ENCODE peak calls at places on chromosomes 5 and 9, in four cellular contexts. One of them, this sample, is unnamed. For H3K36me3, the result is how much of the 10 kb centered on the place peaks cover.

GRCh38 chr5:53366245-53366644 is 114.2 kb upstream of the FST start:
- DNase-seq in CD8-positive, alpha-beta T cell: no peak
- DNase-seq in upper lobe of right lung: no peak
- DNase-seq in HCT116: no peak
- DNase-seq in this sample: no peak

GRCh38 chr5:134426362-134426761 is 14.7 kb upstream of the CDKN2AIPNL start:
- DNase-seq in HCT116: no peak
- DNase-seq in CD8-positive, alpha-beta T cell: no peak
- DNase-seq in upper lobe of right lung: peak
- DNase-seq in this sample: no peak

GRCh38 chr5:55402199-55402598 is 94.4 kb downstream of the MTREX start:
- DNase-seq in upper lobe of right lung: no peak
- DNase-seq in HCT116: no peak
- DNase-seq in CD8-positive, alpha-beta T cell: no peak
- DNase-seq in this sample: no peak

GRCh38 chr9:71980266-71981018 is 69.0 kb downstream of the C9orf85 start:
- DNase-seq in HCT116: no peak
- DNase-seq in upper lobe of right lung: no peak
- DNase-seq in CD8-positive, alpha-beta T cell: no peak
- DNase-seq in this sample: no peak

GRCh38 chr9:126625329-126626116 is 11.8 kb downstream of the LMX1B start:
- DNase-seq in CD8-positive, alpha-beta T cell: no peak
- DNase-seq in HCT116: no peak
- DNase-seq in upper lobe of right lung: no peak
- DNase-seq in this sample: no peak

GRCh38 chr9:135971892-135972291 is 10.7 kb upstream of the UBAC1 start:
- DNase-seq in CD8-positive, alpha-beta T cell: peak
- DNase-seq in HCT116: peak
- DNase-seq in upper lobe of right lung: peak
- DNase-seq in this sample: no peak

GRCh38 chr9:69085523-69086283 is 50.2 kb downstream of the FXN start:
- DNase-seq in HCT116: no peak
- DNase-seq in CD8-positive, alpha-beta T cell: no peak
- DNase-seq in upper lobe of right lung: no peak
- DNase-seq in this sample: no peak

GRCh38 chr5:177472460-177473441 is 683 bp downstream of the DBN1 start:
- DNase-seq in CD8-positive, alpha-beta T cell: peak
- DNase-seq in HCT116: no peak
- DNase-seq in upper lobe of right lung: peak
- DNase-seq in this sample: no peak

GRCh38 chr9:78365979-78366697 is 69.2 kb downstream of the PSAT1 start:
- DNase-seq in HCT116: no peak
- DNase-seq in CD8-positive, alpha-beta T cell: no peak
- DNase-seq in upper lobe of right lung: no peak
- DNase-seq in this sample: no peak

GRCh38 chr5:171420429-171421231 is 1.2 kb downstream of the FGF18 start:
- DNase-seq in CD8-positive, alpha-beta T cell: no peak
- DNase-seq in HCT116: no peak
- DNase-seq in upper lobe of right lung: peak
- DNase-seq in this sample: no peak

GRCh38 chr9:5863092-5863746 is 27.5 kb upstream of the MLANA start:
- DNase-seq in CD8-positive, alpha-beta T cell: no peak
- DNase-seq in HCT116: no peak
- DNase-seq in upper lobe of right lung: no peak
- DNase-seq in this sample: no peak

GRCh38 chr9:7545766-7546165 is 253.8 kb downstream of the DMAC1 start:
- DNase-seq in CD8-positive, alpha-beta T cell: no peak
- DNase-seq in upper lobe of right lung: no peak
- DNase-seq in HCT116: no peak
- DNase-seq in this sample: no peak

GRCh38 chr5:15500326-15500958 is 462 bp downstream of the FBXL7 start:
- DNase-seq in HCT116: no peak
- DNase-seq in CD8-positive, alpha-beta T cell: no peak
- DNase-seq in upper lobe of right lung: peak
- DNase-seq in this sample: no peak

GRCh38 chr5:93658044-93658443 is 75.0 kb downstream of the NR2F1 start:
- DNase-seq in CD8-positive, alpha-beta T cell: no peak
- DNase-seq in upper lobe of right lung: no peak
- DNase-seq in HCT116: no peak
- DNase-seq in this sample: no peak

GRCh38 chr9:121269888-121270254 is 1.9 kb downstream of the GSN start:
- DNase-seq in CD8-positive, alpha-beta T cell: no peak
- DNase-seq in upper lobe of right lung: no peak
- DNase-seq in HCT116: no peak
- DNase-seq in this sample: no peak

GRCh38 chr5:36948041-36948440 is 71.5 kb downstream of the NIPBL start:
- DNase-seq in upper lobe of right lung: no peak
- DNase-seq in HCT116: no peak
- DNase-seq in CD8-positive, alpha-beta T cell: no peak
- DNase-seq in this sample: peak

GRCh38 chr9:124046189-124046588 is 34.6 kb downstream of the LHX2 start:
- DNase-seq in upper lobe of right lung: no peak
- DNase-seq in CD8-positive, alpha-beta T cell: no peak
- DNase-seq in HCT116: no peak
- DNase-seq in this sample: no peak

GRCh38 chr9:94725293-94725692 is 1.2 kb upstream of the AOPEP start:
- DNase-seq in HCT116: no peak
- DNase-seq in CD8-positive, alpha-beta T cell: no peak
- DNase-seq in upper lobe of right lung: no peak
- DNase-seq in this sample: no peak

DNA sequence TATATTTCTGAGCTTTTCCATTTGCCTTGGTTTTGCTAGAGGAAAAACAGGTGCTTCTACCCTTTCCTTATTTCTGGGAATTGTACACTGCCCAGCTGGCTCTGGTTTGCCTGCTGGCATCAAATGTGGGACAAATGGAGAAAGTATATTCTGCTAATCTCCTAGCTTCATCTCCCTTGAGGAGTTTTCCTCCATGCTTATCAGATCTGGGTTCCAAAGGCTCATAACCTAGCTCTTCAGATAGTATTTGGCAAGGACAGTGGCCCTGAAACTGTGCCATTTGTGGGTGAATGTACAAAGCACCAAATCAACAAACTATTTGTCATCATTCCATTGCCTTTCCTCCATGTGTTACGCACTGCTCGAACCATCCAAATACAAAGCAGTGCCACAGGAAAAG is 16.2 kb downstream of the PRLR start:
- DNase-seq in CD8-positive, alpha-beta T cell: no peak
- DNase-seq in HCT116: no peak
- DNase-seq in upper lobe of right lung: no peak
- DNase-seq in this sample: no peak
- H3K4me3 ChIP-seq in CD8-positive, alpha-beta T cell: no peak
- H3K4me3 ChIP-seq in HCT116: no peak
- H3K4me3 ChIP-seq in upper lobe of right lung: no peak
- H3K4me3 ChIP-seq in this sample: no peak

GRCh38 chr5:150130493-150130922 is 25.1 kb downstream of the PDGFRB start:
- DNase-seq in HCT116: no peak
- DNase-seq in upper lobe of right lung: no peak
- DNase-seq in CD8-positive, alpha-beta T cell: no peak
- DNase-seq in this sample: no peak
- TF ChIP-seq CTCF in HCT116: no peak
- TF ChIP-seq CTCF in upper lobe of right lung: no peak
- TF ChIP-seq CTCF in CD8-positive, alpha-beta T cell: no peak
- TF ChIP-seq CTCF in this sample: no peak

DNA sequence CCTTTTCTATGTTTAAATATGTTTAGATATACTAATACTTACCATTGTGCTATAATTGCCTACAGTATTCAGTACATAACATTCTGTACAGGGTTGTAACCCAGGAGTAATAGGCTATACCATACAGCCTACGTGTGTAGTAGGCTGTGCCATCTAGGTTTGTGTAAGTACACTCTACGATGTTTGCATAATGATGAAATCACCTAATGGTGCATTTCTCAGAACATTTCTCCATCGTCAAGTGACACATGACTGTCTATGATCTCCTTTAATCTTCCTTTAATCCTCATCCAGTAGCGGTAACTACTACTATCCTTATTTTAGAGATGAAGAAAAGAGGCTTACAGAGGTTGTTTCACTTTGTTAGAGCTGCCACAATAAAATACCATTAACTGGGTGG is 369.2 kb downstream of the PLK2 start:
- DNase-seq in HCT116: no peak
- DNase-seq in CD8-positive, alpha-beta T cell: no peak
- DNase-seq in upper lobe of right lung: no peak
- DNase-seq in this sample: no peak
- H3K36me3 ChIP-seq in HCT116: under half
- H3K36me3 ChIP-seq in CD8-positive, alpha-beta T cell: under half
- H3K36me3 ChIP-seq in upper lobe of right lung: under half
- H3K36me3 ChIP-seq in this sample: under half

GRCh38 chr5:131379071-131379538 is 115.3 kb downstream of the CDC42SE2 start:
- DNase-seq in HCT116: no peak
- DNase-seq in CD8-positive, alpha-beta T cell: no peak
- DNase-seq in upper lobe of right lung: no peak
- DNase-seq in this sample: no peak
- H3K4me3 ChIP-seq in HCT116: no peak
- H3K4me3 ChIP-seq in CD8-positive, alpha-beta T cell: peak
- H3K4me3 ChIP-seq in upper lobe of right lung: no peak
- H3K4me3 ChIP-seq in this sample: no peak

GRCh38 chr5:74201334-74202081 is 439.0 kb downstream of the ENC1 start:
- DNase-seq in upper lobe of right lung: no peak
- DNase-seq in CD8-positive, alpha-beta T cell: no peak
- DNase-seq in HCT116: no peak
- DNase-seq in this sample: peak
- TF ChIP-seq CTCF in upper lobe of right lung: no peak
- TF ChIP-seq CTCF in CD8-positive, alpha-beta T cell: no peak
- TF ChIP-seq CTCF in HCT116: no peak
- TF ChIP-seq CTCF in this sample: no peak

DNA sequence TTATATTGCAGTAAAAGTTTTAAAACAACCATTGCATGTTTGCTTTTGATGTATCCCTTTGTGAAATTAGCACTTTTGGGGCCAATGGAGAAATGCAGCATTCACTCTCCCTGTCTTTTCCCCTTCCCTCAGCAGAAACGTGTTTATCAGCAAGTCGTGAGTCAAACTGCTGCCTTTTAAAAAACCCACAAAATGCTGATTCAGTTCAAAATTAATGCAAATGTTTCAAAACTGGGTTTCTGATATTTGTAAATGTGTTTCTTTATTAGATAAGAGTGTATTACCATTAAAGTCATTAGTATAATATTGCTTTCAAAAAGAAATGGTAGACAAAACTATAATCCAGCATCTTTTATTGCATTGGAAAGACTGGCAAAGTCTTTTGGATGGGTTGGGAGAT is 47.3 kb downstream of the RAD23B start:
- DNase-seq in HCT116: no peak
- DNase-seq in upper lobe of right lung: no peak
- DNase-seq in CD8-positive, alpha-beta T cell: no peak
- DNase-seq in this sample: no peak
- H3K36me3 ChIP-seq in HCT116: under half
- H3K36me3 ChIP-seq in upper lobe of right lung: half or more
- H3K36me3 ChIP-seq in CD8-positive, alpha-beta T cell: under half
- H3K36me3 ChIP-seq in this sample: under half

DNA sequence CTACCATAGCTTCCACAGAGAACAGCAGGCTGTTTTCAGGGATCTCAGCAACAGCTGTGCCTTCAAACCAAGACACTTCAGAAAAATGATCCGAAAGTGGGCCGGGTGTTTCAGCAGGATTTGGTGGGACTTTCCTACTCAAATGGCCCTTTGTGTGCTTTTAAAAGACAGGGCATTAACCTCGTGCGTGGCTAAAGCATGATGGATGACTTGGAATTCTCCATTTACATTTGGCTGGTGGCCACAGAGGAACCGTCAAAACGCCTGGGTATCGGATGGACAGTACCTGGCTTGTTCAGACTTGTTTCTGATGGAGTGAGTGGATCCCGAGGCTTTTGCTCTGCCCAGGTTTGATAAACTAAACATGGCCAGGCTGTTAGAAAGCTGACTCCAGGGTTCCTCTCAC is 36.5 kb upstream of the ADAM19 start:
- DNase-seq in CD8-positive, alpha-beta T cell: no peak
- DNase-seq in HCT116: no peak
- DNase-seq in upper lobe of right lung: no peak
- DNase-seq in this sample: no peak
- H3K4me3 ChIP-seq in CD8-positive, alpha-beta T cell: no peak
- H3K4me3 ChIP-seq in HCT116: no peak
- H3K4me3 ChIP-seq in upper lobe of right lung: no peak
- H3K4me3 ChIP-seq in this sample: no peak

This sample was measured in kidney epithelial cell.